ENCODE peak calls at places on chromosome 11, in eight cellular contexts. W is HTR-8/SVneo; X is activated T-cell treated with anti-CD3 and anti-CD28 coated beads for 1 hour; S is skeletal muscle cell; B is GM23338; M is neural progenitor cell; J is stimulated activated CD4-positive, alpha-beta T cell treated with anti-CD3 and anti-CD28 coated beads, Interleukin-4, amount 100 ng/mL, for 24 hours; Z is GDM1. I is an unnamed sample.

GRCh38 chr11:73265853-73266643 is 6.1 kb upstream of the P2RY6 start:
- DNase-seq in S (no peak), X (no peak), B (no peak), W (no peak), M (no peak), Z (no peak), J (no peak), I (no peak)

GRCh38 chr11:74950374-74950969 is 1.4 kb downstream of the SPCS2 start:
- DNase-seq in S (no peak), W (no peak), J (no peak), B (no peak), M (no peak), Z (no peak), X (no peak), I (no peak)

GRCh38 chr11:64772318-64773018 is 5.9 kb downstream of the SF1 start:
- DNase-seq in J (no peak), Z (no peak), X (no peak), W (no peak), M (no peak), S (no peak), B (no peak), I (no peak)

GRCh38 chr11:126140106-126140931 is 71.1 kb downstream of the RPUSD4 start:
- DNase-seq in J (no peak), M (no peak), S (no peak), X (no peak), W (no peak), B (no peak), Z (no peak), I (no peak)

GRCh38 chr11:1165256-1166041 is 7.7 kb downstream of the MUC5AC start:
- DNase-seq in W (no peak), S (no peak), J (no peak), M (no peak), B (no peak), Z (no peak), X (no peak), I (no peak)

GRCh38 chr11:117535201-117535869 is 207.7 kb downstream of the CEP164 start:
- DNase-seq in W (no peak), B (no peak), J (no peak), M (no peak), X (no peak), S (no peak), Z (no peak), I (no peak)

GRCh38 chr11:46562527-46562926 is 31.3 kb downstream of the AMBRA1 start:
- DNase-seq in M (no peak), S (no peak), J (no peak), W (no peak), Z (no peak), X (no peak), B (no peak), I (no peak)

GRCh38 chr11:2579315-2580060 is 120.3 kb downstream of the KCNQ1OT1 start:
- DNase-seq in M (peak), Z (no peak), S (no peak), B (no peak), J (no peak), W (no peak), X (no peak), I (no peak)

GRCh38 chr11:111331711-111332479 is 33.5 kb downstream of the POU2AF3 start:
- DNase-seq in Z (no peak), J (no peak), S (no peak), M (no peak), W (no peak), X (no peak), B (no peak), I (no peak)

GRCh38 chr11:36015806-36016205 is 71.9 kb downstream of the LDLRAD3 start:
- DNase-seq in X (no peak), Z (no peak), M (no peak), W (no peak), J (no peak), B (no peak), S (no peak), I (no peak)

GRCh38 chr11:68386331-68386978 is 74.1 kb downstream of the LRP5 start:
- DNase-seq in J (no peak), B (no peak), M (no peak), W (no peak), X (no peak), S (no peak), Z (no peak), I (no peak)

GRCh38 chr11:118135796-118136165 is 16.8 kb downstream of the SCN4B start:
- DNase-seq in B (no peak), J (no peak), W (no peak), M (no peak), Z (no peak), X (no peak), S (no peak), I (no peak)